ENCODE peak calls at places on chromosome 21, in eight cellular contexts. O is GM12864; W is cardiac muscle cell; D is activated CD8-positive, alpha-beta T cell treated with anti-CD3 and anti-CD28 coated beads for 36 hours; L is uterus; H is tibial nerve; V is RWPE1; N is HFF-Myc. A is an unnamed sample.

GRCh38 chr21:29007801-29008200 is 11.3 kb downstream of the RWDD2B start:
- DNase-seq in V (no peak), H (no peak), O (no peak), N (no peak), L (no peak), W (no peak), D (no peak), A (no peak)

GRCh38 chr21:39220150-39220549 is 36.9 kb upstream of the PSMG1 start:
- DNase-seq in V (no peak), L (no peak), H (no peak), D (no peak), N (no peak), O (no peak), W (no peak), A (no peak)

GRCh38 chr21:26061437-26061836 is 109.1 kb downstream of the APP start:
- DNase-seq in H (no peak), L (no peak), O (no peak), N (no peak), D (no peak), V (no peak), W (peak), A (no peak)

GRCh38 chr21:38955495-38955894 is 149.8 kb downstream of the ETS2 start:
- DNase-seq in L (no peak), W (peak), D (no peak), H (no peak), N (no peak), O (no peak), V (peak), A (no peak)

GRCh38 chr21:29511076-29511475 is 212.4 kb downstream of the BACH1 start:
- DNase-seq in H (no peak), V (no peak), N (no peak), O (no peak), L (no peak), W (no peak), D (no peak), A (no peak)

GRCh38 chr21:14554948-14555347 is 8.8 kb upstream of the SAMSN1 start:
- DNase-seq in N (no peak), D (peak), W (no peak), H (no peak), V (no peak), L (no peak), O (no peak), A (no peak)

GRCh38 chr21:27466175-27466574 is 499.3 kb upstream of the ADAMTS5 start:
- DNase-seq in V (no peak), N (no peak), D (no peak), H (no peak), L (no peak), O (no peak), W (peak), A (no peak)

GRCh38 chr21:30268608-30269197 is 14.0 kb downstream of the KRTAP24-1 start:
- DNase-seq in H (no peak), D (no peak), V (no peak), O (no peak), W (peak), N (no peak), L (no peak), A (no peak)

GRCh38 chr21:14403681-14404318 is 20.9 kb upstream of the HSPA13 start:
- DNase-seq in H (no peak), L (no peak), D (no peak), N (peak), O (peak), V (peak), W (peak), A (peak)

GRCh38 chr21:28333455-28334108 is 659.1 kb downstream of the LTN1 start:
- DNase-seq in L (no peak), N (no peak), W (peak), V (no peak), H (no peak), O (no peak), D (no peak), A (no peak)

GRCh38 chr21:27240901-27241300 is 274.0 kb upstream of the ADAMTS5 start:
- DNase-seq in H (no peak), O (no peak), L (no peak), W (peak), D (no peak), V (no peak), N (no peak), A (no peak)

GRCh38 chr21:25400427-25400826 is 206.9 kb downstream of the MRPL39 start:
- DNase-seq in D (no peak), O (no peak), V (no peak), H (no peak), L (no peak), N (no peak), W (no peak), A (no peak)

GRCh38 chr21:46052703-46053651 is 44.9 kb upstream of the COL6A2 start:
- DNase-seq in D (peak), V (no peak), N (no peak), L (peak), O (no peak), W (peak), H (no peak), A (no peak)

GRCh38 chr21:23475518-23476189 is 2131.6 kb downstream of the MRPL39 start:
- DNase-seq in L (no peak), W (peak), H (no peak), V (no peak), O (no peak), D (no peak), N (no peak), A (no peak)

GRCh38 chr21:25296239-25296638 is 311.0 kb downstream of the MRPL39 start:
- DNase-seq in N (no peak), V (no peak), W (peak), L (no peak), D (no peak), H (no peak), O (no peak), A (no peak)

GRCh38 chr21:29184047-29184446 is 53.6 kb downstream of the MAP3K7CL start:
- DNase-seq in N (no peak), O (no peak), V (no peak), H (no peak), L (no peak), D (no peak), W (no peak), A (no peak)

GRCh38 chr21:43287111-43287973 is 118.5 kb downstream of the CRYAA start:
- DNase-seq in V (no peak), H (no peak), D (peak), W (no peak), O (no peak), L (no peak), N (no peak), A (no peak)

GRCh38 chr21:31176725-31177124 is 138.4 kb upstream of the KRTAP19-8 start:
- DNase-seq in N (no peak), V (no peak), H (no peak), W (no peak), O (no peak), L (no peak), D (no peak), A (no peak)

GRCh38 chr21:28110074-28110473 is 882.6 kb downstream of the LTN1 start:
- DNase-seq in N (no peak), O (no peak), L (no peak), H (no peak), W (no peak), D (no peak), V (no peak), A (no peak)

GRCh38 chr21:46202592-46203202 is 18.4 kb upstream of the SPATC1L start:
- DNase-seq in W (no peak), D (no peak), O (no peak), V (no peak), L (no peak), N (no peak), H (no peak), A (no peak)

GRCh38 chr21:37909936-37910335 is 6.3 kb downstream of the KCNJ6 start:
- DNase-seq in D (no peak), H (no peak), L (no peak), W (no peak), N (no peak), O (no peak), V (no peak), A (no peak)

GRCh38 chr21:31283025-31283424 is 61.0 kb downstream of the TIAM1 start:
- DNase-seq in L (no peak), N (no peak), V (no peak), W (no peak), D (peak), H (no peak), O (no peak), A (no peak)

GRCh38 chr21:29163381-29164115 is 33.1 kb downstream of the MAP3K7CL start:
- DNase-seq in V (no peak), H (no peak), O (no peak), D (no peak), W (peak), L (no peak), N (no peak), A (no peak)

GRCh38 chr21:28089599-28090421 is 902.9 kb downstream of the LTN1 start:
- DNase-seq in H (no peak), W (no peak), L (no peak), D (no peak), N (no peak), O (no peak), V (no peak), A (no peak)

GRCh38 chr21:26032263-26032662 is 138.3 kb downstream of the APP start:
- DNase-seq in O (no peak), D (peak), N (no peak), H (no peak), L (no peak), V (no peak), W (no peak), A (no peak)

GRCh38 chr21:38188037-38188436 is 68.8 kb upstream of the KCNJ15 start:
- DNase-seq in D (no peak), W (peak), V (no peak), H (no peak), O (no peak), N (no peak), L (no peak), A (no peak)

GRCh38 chr21:44913425-44914175 is 7.1 kb downstream of the ITGB2 start:
- DNase-seq in H (no peak), L (no peak), N (no peak), D (peak), W (no peak), V (no peak), O (no peak), A (no peak)

GRCh38 chr21:44912158-44912473 is 8.6 kb downstream of the ITGB2 start:
- DNase-seq in W (no peak), D (no peak), O (no peak), N (no peak), H (no peak), L (no peak), V (no peak), A (no peak)

GRCh38 chr21:44916965-44917364 is 3.7 kb downstream of the ITGB2 start:
- DNase-seq in D (no peak), V (peak), L (no peak), W (peak), N (no peak), H (no peak), O (no peak), A (no peak)

GRCh38 chr21:44911384-44912157 is 9.1 kb downstream of the ITGB2 start:
- DNase-seq in O (no peak), N (no peak), W (no peak), V (no peak), H (peak), L (peak), D (peak), A (peak)

GRCh38 chr21:44914176-44914874 is 6.4 kb downstream of the ITGB2 start:
- DNase-seq in H (no peak), W (no peak), D (peak), L (no peak), O (no peak), N (no peak), V (no peak), A (peak)
- TF ChIP-seq CTCF in H (no peak), W (no peak), D (no peak), L (no peak), O (no peak), N (no peak), V (no peak), A (no peak)

GRCh38 chr21:15826147-15826780 is 96.5 kb downstream of the USP25 start:
- DNase-seq in O (peak), H (no peak), V (peak), W (peak), N (peak), L (peak), D (peak), A (peak)
- TF ChIP-seq CTCF in O (peak), H (peak), V (peak), W (peak), N (peak), L (peak), D (peak), A (no peak)

GRCh38 chr21:16457498-16457897 is 727.7 kb downstream of the USP25 start:
- DNase-seq in L (no peak), N (no peak), W (no peak), D (no peak), O (no peak), H (no peak), V (no peak), A (no peak)
- TF ChIP-seq CTCF in L (no peak), N (no peak), W (no peak), D (no peak), O (no peak), H (no peak), V (no peak), A (no peak)

GRCh38 chr21:42218836-42219605 is at the start of gene ABCG1:
- DNase-seq in V (peak), L (no peak), W (peak), H (no peak), D (peak), O (no peak), N (no peak), A (peak)
- TF ChIP-seq CTCF in V (no peak), L (no peak), W (no peak), H (no peak), D (no peak), O (no peak), N (no peak), A (no peak)

DNA sequence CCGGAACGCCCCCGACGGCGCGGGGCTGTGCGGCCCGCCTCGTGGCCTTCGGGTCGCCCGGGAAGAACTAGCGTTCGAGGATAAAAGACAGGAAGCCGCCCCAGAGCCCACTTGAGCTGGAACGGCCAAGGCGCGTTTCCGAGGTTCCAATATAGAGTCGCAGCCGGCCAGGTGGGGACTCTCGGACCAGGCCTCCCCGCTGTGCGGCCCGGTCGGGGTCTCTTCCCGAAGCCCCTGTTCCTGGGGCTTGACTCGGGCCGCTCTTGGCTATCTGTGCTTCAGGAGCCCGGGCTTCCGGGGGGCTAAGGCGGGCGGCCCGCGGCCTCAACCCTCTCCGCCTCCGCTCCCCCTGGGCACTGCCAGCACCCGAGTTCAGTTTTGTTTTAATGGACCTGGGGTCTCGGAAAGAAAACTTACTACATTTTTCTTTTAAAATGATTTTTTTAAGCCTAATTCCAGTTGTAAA is 158.8 kb downstream of the RUNX1 start:
- DNase-seq in O (no peak), V (no peak), H (no peak), L (no peak), D (no peak), W (no peak), N (no peak), A (no peak)
- TF ChIP-seq CTCF in O (no peak), V (peak), H (no peak), L (peak), D (peak), W (no peak), N (no peak), A (no peak)

DNA sequence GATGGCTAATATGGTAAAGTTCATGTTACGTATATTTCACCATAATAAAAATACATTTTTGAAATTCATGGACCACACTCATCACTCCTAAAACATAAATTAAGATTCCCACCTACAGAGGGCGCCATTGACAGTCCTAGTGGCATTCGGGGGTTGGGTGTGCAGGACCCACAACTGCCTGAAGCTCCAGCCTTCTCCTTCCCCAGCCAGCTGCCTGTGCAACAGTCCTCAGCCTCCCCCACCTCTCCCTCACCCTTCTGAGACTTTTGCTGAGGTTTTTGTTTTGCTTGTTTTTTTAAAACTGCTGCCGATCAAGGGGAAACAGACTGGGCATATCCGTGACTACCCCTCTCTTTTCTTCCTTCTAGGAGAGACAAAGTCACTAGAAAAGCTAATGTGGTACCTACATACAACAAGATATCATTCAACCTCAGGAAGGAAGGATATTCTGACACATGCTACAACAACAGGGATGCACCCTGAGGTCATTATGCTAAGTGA is 9.3 kb upstream of the EVA1C start:
- DNase-seq in D (peak), W (peak), V (peak), H (no peak), O (no peak), N (peak), L (peak), A (peak)
- TF ChIP-seq CTCF in D (peak), W (peak), V (peak), H (peak), O (peak), N (peak), L (peak), A (peak)

DNA sequence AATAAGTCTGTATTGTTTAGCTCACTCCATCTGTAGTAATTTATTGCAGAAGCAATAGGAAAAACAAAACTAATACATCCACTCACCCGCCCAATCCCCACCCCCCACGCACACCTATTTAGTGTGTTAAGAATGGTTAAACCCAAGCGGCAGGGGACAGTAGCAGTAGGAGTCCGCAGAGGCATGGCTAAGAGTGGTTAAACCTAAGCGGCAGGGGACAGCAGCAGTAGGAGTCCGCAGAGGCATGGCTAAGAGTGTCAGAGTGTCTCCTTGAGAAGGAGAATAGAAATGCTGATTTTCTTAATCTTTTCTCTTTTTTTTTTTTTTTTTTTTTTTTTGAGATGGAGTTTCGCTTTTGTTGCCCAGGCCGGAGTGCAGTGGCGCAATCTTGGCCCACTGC is 34.8 kb upstream of the TMPRSS2 start:
- DNase-seq in V (no peak), D (no peak), O (no peak), L (no peak), W (no peak), H (no peak), N (no peak), A (no peak)
- TF ChIP-seq CTCF in V (no peak), D (no peak), O (no peak), L (no peak), W (no peak), H (no peak), N (no peak), A (no peak)

GRCh38 chr21:44888581-44889550 is 15.4 kb upstream of the PTTG1IP start:
- DNase-seq in H (no peak), V (no peak), N (no peak), W (no peak), O (no peak), L (no peak), D (no peak), A (no peak)
- TF ChIP-seq CTCF in H (no peak), V (no peak), N (no peak), W (no peak), O (no peak), L (no peak), D (no peak), A (no peak)

DNA sequence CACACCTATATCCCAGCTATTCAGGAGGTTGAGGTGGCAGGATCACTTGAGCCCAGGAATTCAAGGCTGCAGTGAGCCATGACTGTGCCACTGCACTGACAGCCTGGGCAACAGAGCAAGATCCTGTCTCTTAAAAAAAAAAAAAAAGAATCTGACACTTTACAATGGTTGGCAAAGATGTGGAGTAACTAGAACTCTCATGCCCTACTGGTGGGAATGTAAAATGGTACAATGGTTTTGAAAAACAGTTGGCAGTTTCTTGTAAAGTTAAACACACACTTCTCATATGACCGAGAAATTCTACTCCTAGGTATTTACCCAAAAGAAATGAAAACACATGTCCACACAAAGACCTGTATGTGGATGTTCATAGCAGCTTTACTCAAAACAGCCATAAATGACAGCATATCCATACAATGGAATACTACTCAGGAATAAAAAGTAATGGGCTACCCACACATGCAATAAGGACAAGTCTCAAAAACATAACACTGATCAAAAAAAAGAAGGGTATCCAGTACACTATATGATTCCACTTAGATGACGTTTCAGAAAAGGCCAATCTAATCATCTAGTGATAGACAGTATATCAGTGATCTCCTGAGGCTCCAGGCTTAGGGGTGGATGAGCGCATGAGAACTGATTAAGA is 58.1 kb downstream of the HLCS start:
- DNase-seq in O (no peak), N (no peak), V (no peak), W (peak), H (no peak), L (no peak), D (no peak), A (no peak)
- TF ChIP-seq CTCF in O (no peak), N (no peak), V (no peak), W (peak), H (no peak), L (no peak), D (no peak), A (no peak)

GRCh38 chr21:33895356-33895755 is 20.2 kb downstream of the ATP5PO start:
- DNase-seq in W (no peak), D (no peak), N (no peak), V (no peak), L (no peak), H (no peak), O (no peak), A (no peak)

GRCh38 chr21:33894736-33895288 is 20.8 kb downstream of the ATP5PO start:
- DNase-seq in D (peak), O (no peak), L (peak), V (peak), N (peak), H (peak), W (peak), A (peak)

GRCh38 chr21:33893917-33894316 is 21.7 kb downstream of the ATP5PO start:
- DNase-seq in D (no peak), V (no peak), N (no peak), L (no peak), W (no peak), H (no peak), O (no peak), A (no peak)

GRCh38 chr21:33890187-33890586 is 25.4 kb downstream of the ATP5PO start:
- DNase-seq in D (no peak), H (no peak), N (no peak), W (no peak), V (no peak), O (no peak), L (no peak), A (no peak)

GRCh38 chr21:33892853-33893252 is 22.8 kb downstream of the ATP5PO start:
- DNase-seq in D (no peak), N (no peak), H (no peak), V (no peak), W (no peak), L (no peak), O (no peak), A (no peak)
- TF ChIP-seq CTCF in D (no peak), N (peak), H (no peak), V (no peak), W (no peak), L (no peak), O (peak), A (no peak)

A was measured in GM20000.